ENCODE peak calls at places on chromosomes 6 and 20, in five cellular contexts. F is HCT116, K is SK-N-SH, J is A549, H is GM12878. M is an unnamed sample.

GRCh38 chr6:87763901-87764300 is 61.9 kb upstream of the AKIRIN2 start:
- DNase-seq in F (no peak), K (no peak), J (no peak), H (no peak), M (no peak)

GRCh38 chr20:20012517-20012916 is 4.6 kb upstream of the NAA20 start:
- DNase-seq in F (no peak), K (no peak), J (no peak), H (no peak), M (no peak)

GRCh38 chr20:62292115-62292514 is 10.7 kb upstream of the ADRM1 start:
- DNase-seq in F (no peak), K (no peak), J (no peak), H (no peak), M (no peak)

GRCh38 chr20:43220612-43221011 is 30.9 kb upstream of the PTPRT start:
- DNase-seq in F (no peak), K (no peak), J (no peak), H (no peak), M (no peak)

GRCh38 chr20:53907968-53908751 is 162.2 kb downstream of the BCAS1 start:
- DNase-seq in F (no peak), K (no peak), J (no peak), H (no peak), M (no peak)

GRCh38 chr20:50366270-50367103 is 143.7 kb upstream of the PTPN1 start:
- DNase-seq in F (no peak), K (peak), J (peak), H (no peak), M (peak)

GRCh38 chr6:119832411-119832810 is 482.9 kb upstream of the MAN1A1 start:
- DNase-seq in F (no peak), K (no peak), J (no peak), H (no peak), M (no peak)

GRCh38 chr6:118980063-118980462 is 45.1 kb upstream of the MCM9 start:
- DNase-seq in F (no peak), K (no peak), J (peak), H (no peak), M (peak)

GRCh38 chr6:83192456-83192855 is 609 bp downstream of the PGM3 start:
- DNase-seq in F (no peak), K (no peak), J (no peak), H (no peak), M (no peak)

GRCh38 chr6:16936893-16937292 is 165.0 kb upstream of the STMND1 start:
- DNase-seq in F (no peak), K (no peak), J (no peak), H (no peak), M (no peak)

GRCh38 chr20:5092765-5093339 is 26.9 kb downstream of the PCNA start:
- DNase-seq in F (no peak), K (no peak), J (no peak), H (no peak), M (no peak)

GRCh38 chr6:124949706-124950105 is 12.5 kb upstream of the RNF217 start:
- DNase-seq in F (no peak), K (no peak), J (no peak), H (no peak), M (no peak)

GRCh38 chr20:20820104-20820503 is 107.7 kb upstream of the RALGAPA2 start:
- DNase-seq in F (peak), K (peak), J (peak), H (no peak), M (peak)

GRCh38 chr6:150403458-150404245 is 34.8 kb downstream of the IYD start:
- DNase-seq in F (no peak), K (no peak), J (peak), H (no peak), M (no peak)

GRCh38 chr6:39021041-39021440 is 27.5 kb upstream of the GLP1R start:
- DNase-seq in F (no peak), K (no peak), J (no peak), H (no peak), M (no peak)

GRCh38 chr6:38068854-38069253 is 249.3 kb downstream of the ZFAND3 start:
- DNase-seq in F (no peak), K (peak), J (peak), H (no peak), M (no peak)

GRCh38 chr20:17504898-17505663 is 26.1 kb downstream of the BFSP1 start:
- DNase-seq in F (peak), K (peak), J (peak), H (peak), M (peak)

GRCh38 chr6:32979720-32980487 is 11.5 kb downstream of the BRD2 start:
- DNase-seq in F (no peak), K (no peak), J (no peak), H (no peak), M (no peak)

GRCh38 chr20:19181552-19181951 is 30.9 kb upstream of the SLC24A3 start:
- DNase-seq in F (no peak), K (no peak), J (no peak), H (peak), M (no peak)

GRCh38 chr6:291697-292505 is at the start of gene DUSP22:
- DNase-seq in F (peak), K (peak), J (peak), H (peak), M (peak)

GRCh38 chr6:90347411-90347841 is 50.8 kb upstream of the BACH2 start:
- DNase-seq in F (no peak), K (no peak), J (no peak), H (no peak), M (no peak)

GRCh38 chr6:121334299-121335104 is at the start of gene TBC1D32:
- DNase-seq in F (peak), K (peak), J (peak), H (peak), M (peak)

GRCh38 chr6:121333196-121333595 is 1.1 kb downstream of the TBC1D32 start:
- DNase-seq in F (no peak), K (no peak), J (no peak), H (no peak), M (no peak)

GRCh38 chr6:121339639-121340226 is 5.5 kb upstream of the TBC1D32 start:
- DNase-seq in F (no peak), K (no peak), J (no peak), H (no peak), M (no peak)

GRCh38 chr6:121335111-121336008 is 1.1 kb upstream of the TBC1D32 start:
- DNase-seq in F (no peak), K (peak), J (no peak), H (no peak), M (no peak)
- TF ChIP-seq MAX in F (no peak), K (no peak), J (no peak), H (no peak), M (no peak)

GRCh38 chr6:108686896-108687295 is 126.2 kb downstream of the FOXO3 start:
- DNase-seq in F (no peak), K (no peak), J (no peak), H (no peak), M (no peak)
- H3K4me2 ChIP-seq in F (no peak), K (no peak), J (no peak), H (no peak), M (no peak)

GRCh38 chr6:96836579-96837137 is 619 bp downstream of the GPR63 start:
- DNase-seq in F (no peak), K (peak), J (peak), H (no peak), M (no peak)
- TF ChIP-seq MAX in F (no peak), K (peak), J (no peak), H (no peak), M (no peak)

DNA sequence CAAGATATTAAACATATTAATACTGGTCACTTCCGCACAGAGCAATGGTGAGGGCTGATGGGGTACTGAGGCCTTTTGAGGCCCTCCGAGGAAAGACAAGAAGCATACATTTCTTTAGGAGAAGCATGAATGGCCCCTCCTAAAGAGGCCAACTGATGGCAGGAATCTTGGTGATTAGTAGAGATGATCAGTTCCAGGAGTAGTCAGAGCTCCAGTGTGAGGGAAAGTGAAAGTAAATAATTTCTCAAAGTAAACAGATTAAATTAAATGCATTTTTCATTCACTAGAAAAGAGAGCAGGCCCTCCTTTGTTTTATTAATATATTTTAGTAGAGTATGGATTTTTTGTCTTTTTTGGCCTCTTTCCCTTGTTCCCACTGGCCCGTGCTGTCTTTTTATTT is 38.2 kb downstream of the NOX3 start:
- DNase-seq in F (no peak), K (no peak), J (no peak), H (no peak), M (no peak)
- H3K4me2 ChIP-seq in F (no peak), K (peak), J (peak), H (peak), M (no peak)

DNA sequence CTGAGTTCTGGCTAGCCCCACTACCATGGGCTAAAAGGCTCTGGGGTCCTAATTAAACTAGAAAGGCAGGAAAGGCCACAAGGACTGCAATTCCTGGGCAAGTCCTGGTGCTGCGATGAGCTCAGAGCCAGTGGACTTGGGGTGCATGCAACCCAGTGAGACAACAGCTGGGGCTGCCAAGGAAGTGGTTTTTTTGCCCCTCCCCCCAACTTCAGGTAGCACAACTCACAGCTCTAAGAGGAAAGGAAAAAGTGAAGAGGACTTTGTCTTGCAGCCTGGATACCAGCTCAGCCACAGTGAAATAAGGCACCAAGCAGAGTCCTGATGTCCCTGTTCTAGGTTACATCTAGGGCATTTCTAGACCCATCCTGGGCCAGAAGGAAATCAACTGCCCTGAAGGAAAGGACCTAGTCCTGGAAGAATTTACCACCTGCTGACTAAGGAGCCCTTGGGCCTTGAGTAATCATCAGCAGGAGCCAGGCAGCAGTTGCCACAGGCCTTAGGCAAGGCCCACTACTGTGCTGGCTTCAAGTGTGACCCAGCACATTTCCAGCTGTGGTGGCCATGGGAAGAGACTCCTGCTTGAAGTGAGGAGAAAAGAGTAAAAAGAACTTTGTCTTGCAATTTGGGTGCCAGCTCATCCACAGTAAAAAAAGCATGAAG is 358.4 kb downstream of the BTBD3 start:
- DNase-seq in F (no peak), K (no peak), J (no peak), H (no peak), M (no peak)
- TF ChIP-seq MAX in F (no peak), K (no peak), J (no peak), H (no peak), M (no peak)

GRCh38 chr6:133041020-133041419 is 200.1 kb upstream of the EYA4 start:
- DNase-seq in F (no peak), K (peak), J (no peak), H (no peak), M (no peak)
- H3K4me2 ChIP-seq in F (no peak), K (no peak), J (no peak), H (no peak), M (no peak)

GRCh38 chr6:110526731-110527130 is 50.3 kb upstream of the SLC22A16 start:
- DNase-seq in F (no peak), K (no peak), J (no peak), H (no peak), M (no peak)

GRCh38 chr6:110527516-110527915 is 51.1 kb upstream of the SLC22A16 start:
- DNase-seq in F (no peak), K (no peak), J (no peak), H (no peak), M (no peak)

GRCh38 chr6:110524305-110524704 is 47.9 kb upstream of the SLC22A16 start:
- DNase-seq in F (no peak), K (no peak), J (no peak), H (no peak), M (no peak)

GRCh38 chr6:110523461-110524021 is 47.1 kb upstream of the SLC22A16 start:
- DNase-seq in F (no peak), K (no peak), J (no peak), H (no peak), M (no peak)

DNA sequence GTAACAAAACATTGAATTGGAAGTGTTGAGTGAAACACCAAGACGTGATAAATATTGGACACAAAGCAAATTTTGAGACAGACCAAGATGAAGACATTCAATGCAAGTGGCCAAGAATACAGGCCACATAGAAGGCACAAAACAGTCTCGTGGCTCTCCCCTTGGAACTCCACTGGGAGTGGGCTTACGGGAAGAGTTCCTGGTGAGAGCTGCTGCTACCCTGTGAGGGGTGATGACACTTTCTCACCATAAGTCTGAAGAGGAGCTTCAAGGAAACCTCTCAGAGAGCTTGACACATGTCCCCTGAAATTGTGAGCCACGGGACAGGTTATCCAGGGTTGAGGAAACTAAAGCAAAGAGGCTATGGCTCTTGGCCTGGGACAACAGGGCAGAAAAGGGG is 48.6 kb upstream of the SLC22A16 start:
- DNase-seq in F (no peak), K (no peak), J (no peak), H (no peak), M (no peak)
- TF ChIP-seq MAX in F (no peak), K (no peak), J (no peak), H (no peak), M (no peak)

GRCh38 chr6:135129139-135129867 is 51.8 kb upstream of the MYB start:
- DNase-seq in F (no peak), K (no peak), J (no peak), H (no peak), M (no peak)
- H3K4me2 ChIP-seq in F (no peak), K (no peak), J (no peak), H (peak), M (no peak)

DNA sequence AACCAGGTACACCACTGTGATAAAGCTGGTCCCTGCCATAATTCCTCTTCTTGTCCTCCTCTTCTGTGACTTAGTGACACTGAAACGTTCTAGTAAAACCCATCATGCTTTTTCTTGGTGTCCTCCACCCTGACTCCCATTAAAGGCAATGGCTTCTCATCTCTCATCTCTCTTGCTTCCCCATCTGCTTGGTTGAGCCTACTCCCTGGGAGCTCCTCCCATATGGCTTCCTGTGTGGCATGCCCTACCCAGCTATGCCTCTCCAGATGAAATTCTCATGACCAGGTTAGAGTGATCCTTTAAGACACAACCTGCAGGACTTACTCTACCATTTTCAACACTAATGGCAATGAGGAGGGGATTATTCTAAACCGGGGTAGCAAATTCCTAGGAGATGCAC is 6.3 kb downstream of the SIRPG start:
- DNase-seq in F (no peak), K (no peak), J (no peak), H (no peak), M (no peak)
- TF ChIP-seq MAX in F (no peak), K (no peak), J (no peak), H (no peak), M (no peak)

GRCh38 chr6:8029243-8029870 is 34.8 kb downstream of the BLOC1S5 start:
- DNase-seq in F (no peak), K (no peak), J (peak), H (no peak), M (no peak)
- H3K4me2 ChIP-seq in F (no peak), K (peak), J (no peak), H (no peak), M (no peak)

M was measured in HepG2.